ENCODE peak calls at places on chromosome 15, in four cellular contexts. T, P, M and Z are unnamed samples.

GRCh38 chr15:59376735-59377134 is 4.1 kb upstream of the MYO1E start:
- DNase-seq in T (no peak), P (peak), M (peak), Z (no peak)

GRCh38 chr15:65101418-65101890 is 13.5 kb downstream of the UBAP1L start:
- DNase-seq in T (peak), P (peak), M (peak), Z (peak)

GRCh38 chr15:54282228-54282836 is 304.1 kb downstream of the UNC13C start:
- DNase-seq in T (no peak), P (no peak), M (no peak), Z (peak)

GRCh38 chr15:71748327-71748726 is 62.0 kb upstream of the NR2E3 start:
- DNase-seq in T (no peak), P (peak), M (peak), Z (no peak)

GRCh38 chr15:65595960-65596359 is 15.0 kb downstream of the INTS14 start:
- DNase-seq in T (no peak), P (no peak), M (peak), Z (peak)

GRCh38 chr15:101052031-101052620 is 133.0 kb downstream of the LRRK1 start:
- DNase-seq in T (no peak), P (no peak), M (no peak), Z (no peak)

GRCh38 chr15:45268135-45268534 is 16.1 kb downstream of the SLC28A2 start:
- DNase-seq in T (no peak), P (no peak), M (no peak), Z (peak)

GRCh38 chr15:41969851-41970431 is 2.4 kb downstream of the EHD4 start:
- DNase-seq in T (no peak), P (no peak), M (no peak), Z (peak)

GRCh38 chr15:63389902-63390301 is 8.3 kb upstream of the CA12 start:
- DNase-seq in T (no peak), P (no peak), M (no peak), Z (no peak)

GRCh38 chr15:43239732-43240491 is 19.1 kb upstream of the EPB42 start:
- DNase-seq in T (no peak), P (no peak), M (no peak), Z (peak)

GRCh38 chr15:92970656-92971055 is 70.5 kb downstream of the CHD2 start:
- DNase-seq in T (no peak), P (no peak), M (no peak), Z (no peak)

GRCh38 chr15:43912991-43913927 is 86.5 kb downstream of the WDR76 start:
- DNase-seq in T (peak), P (peak), M (peak), Z (peak)